ENCODE peak calls at places on chromosomes 3 and 15, in nine cellular contexts. C, Y, G, S, T, N, F, A and Z are unnamed samples.

GRCh38 chr15:85402195-85402921 is 22.0 kb downstream of the AKAP13 start:
- DNase-seq in N (no peak), C (no peak), G (no peak), Y (no peak), A (no peak), T (peak), S (no peak), F (no peak), Z (no peak)

GRCh38 chr15:64651573-64652260 is 123.7 kb downstream of the RBPMS2 start:
- DNase-seq in F (no peak), T (peak), A (no peak), G (peak), Y (no peak), C (no peak), N (peak), S (no peak), Z (no peak)

GRCh38 chr15:31262901-31263671 is 63.5 kb upstream of the KLF13 start:
- DNase-seq in N (no peak), S (peak), C (no peak), A (no peak), G (no peak), F (peak), Y (no peak), T (peak), Z (peak)

GRCh38 chr3:104359546-104359945 is 1007.2 kb upstream of the ALCAM start:
- DNase-seq in S (no peak), G (no peak), C (no peak), Y (peak), T (peak), F (no peak), A (no peak), N (no peak), Z (no peak)

GRCh38 chr3:5014431-5014830 is 35.2 kb downstream of the BHLHE40 start:
- DNase-seq in S (no peak), Y (no peak), C (no peak), N (no peak), G (no peak), F (no peak), A (no peak), T (no peak), Z (no peak)

GRCh38 chr3:124283644-124284008 is 291.7 kb upstream of the ROPN1 start:
- DNase-seq in Y (no peak), S (no peak), N (no peak), T (no peak), F (no peak), A (no peak), C (no peak), G (no peak), Z (no peak)

GRCh38 chr3:106068386-106068785 is 199.6 kb upstream of the CBLB start:
- DNase-seq in A (no peak), N (no peak), Y (no peak), F (no peak), C (no peak), T (no peak), G (no peak), S (peak), Z (no peak)

GRCh38 chr3:118882353-118882947 is 152.2 kb downstream of the IGSF11 start:
- DNase-seq in C (no peak), Y (peak), F (peak), A (peak), G (peak), S (peak), N (peak), T (peak), Z (peak)

GRCh38 chr3:64400706-64401105 is 175.4 kb upstream of the PRICKLE2 start:
- DNase-seq in Y (no peak), T (no peak), C (no peak), F (no peak), N (no peak), S (no peak), A (no peak), G (no peak), Z (no peak)

GRCh38 chr15:94387854-94388441 is 156.6 kb downstream of the MCTP2 start:
- DNase-seq in G (no peak), N (no peak), F (no peak), T (no peak), A (no peak), C (no peak), Y (no peak), S (peak), Z (no peak)

GRCh38 chr15:31442203-31443090 is 115.8 kb downstream of the KLF13 start:
- DNase-seq in F (no peak), Y (peak), N (no peak), T (peak), G (no peak), C (no peak), S (no peak), A (no peak), Z (peak)

GRCh38 chr15:92638291-92638708 is 17.3 kb downstream of the FAM174B start:
- DNase-seq in N (peak), S (no peak), C (no peak), G (peak), Y (no peak), A (peak), F (no peak), T (peak), Z (peak)

GRCh38 chr3:59608356-59608755 is 558.5 kb upstream of the CFAP20DC start:
- DNase-seq in C (no peak), S (no peak), N (no peak), Y (no peak), G (no peak), F (no peak), T (no peak), A (no peak), Z (no peak)

GRCh38 chr15:28901587-28901980 is 15.8 kb downstream of the APBA2 start:
- DNase-seq in C (no peak), S (no peak), T (no peak), F (no peak), A (no peak), Y (no peak), N (peak), G (no peak), Z (no peak)

GRCh38 chr3:145767909-145768308 is 393.1 kb downstream of the PLOD2 start:
- DNase-seq in G (no peak), A (no peak), N (no peak), C (no peak), Y (no peak), S (no peak), F (no peak), T (no peak), Z (no peak)

GRCh38 chr15:72472907-72473669 is 1.0 kb upstream of the ARIH1 start:
- DNase-seq in A (no peak), Y (peak), S (no peak), N (no peak), G (no peak), F (no peak), C (no peak), T (peak), Z (no peak)

GRCh38 chr3:41224120-41224806 is 25.0 kb downstream of the CTNNB1 start:
- DNase-seq in A (no peak), G (no peak), F (no peak), Y (no peak), N (no peak), C (no peak), S (peak), T (peak), Z (no peak)

GRCh38 chr3:126716057-126716456 is 12.0 kb downstream of the CHCHD6 start:
- DNase-seq in G (no peak), T (no peak), S (no peak), N (no peak), F (no peak), Y (no peak), A (no peak), C (no peak), Z (no peak)

GRCh38 chr3:124631727-124632126 is 98.5 kb upstream of the UMPS start:
- DNase-seq in S (no peak), F (no peak), A (no peak), N (peak), C (no peak), G (no peak), T (no peak), Y (no peak), Z (no peak)

GRCh38 chr15:60840306-60840702 is 361.4 kb upstream of the ICE2 start:
- DNase-seq in N (no peak), S (no peak), A (no peak), F (peak), C (no peak), Y (no peak), G (no peak), T (peak), Z (no peak)

GRCh38 chr15:90360746-90361145 is 8.7 kb downstream of the ZNF774 start:
- DNase-seq in C (no peak), Y (no peak), N (no peak), G (no peak), T (no peak), S (no peak), A (no peak), F (no peak), Z (no peak)

GRCh38 chr3:190533511-190534282 is 19.8 kb downstream of the IL1RAP start:
- DNase-seq in A (peak), Y (peak), N (peak), C (no peak), S (peak), T (peak), F (peak), G (no peak), Z (peak)

GRCh38 chr3:161393310-161393709 is 22.0 kb upstream of the SPTSSB start:
- DNase-seq in N (peak), F (no peak), C (no peak), G (peak), A (no peak), T (no peak), S (no peak), Y (no peak), Z (no peak)

GRCh38 chr3:137075020-137075419 is 117.2 kb downstream of the IL20RB start:
- DNase-seq in F (no peak), Y (no peak), C (no peak), T (no peak), A (no peak), S (no peak), N (no peak), G (no peak), Z (peak)

GRCh38 chr3:77345009-77345408 is 305.1 kb downstream of the ROBO2 start:
- DNase-seq in N (no peak), F (no peak), C (no peak), S (no peak), G (no peak), Y (no peak), A (no peak), T (no peak), Z (no peak)

GRCh38 chr3:55423888-55424287 is 63.2 kb downstream of the WNT5A start:
- DNase-seq in T (no peak), N (no peak), G (no peak), F (no peak), C (no peak), Y (no peak), S (no peak), A (no peak), Z (no peak)

GRCh38 chr15:51223771-51224229 is 114.6 kb downstream of the CYP19A1 start:
- DNase-seq in T (peak), F (no peak), S (no peak), C (no peak), Y (peak), N (no peak), A (peak), G (no peak), Z (peak)

GRCh38 chr3:27322634-27323033 is 46.5 kb downstream of the NEK10 start:
- DNase-seq in A (no peak), G (no peak), Y (no peak), T (no peak), C (no peak), N (no peak), F (no peak), S (no peak), Z (no peak)

GRCh38 chr3:126083511-126083912 is 412 bp downstream of the SLC41A3 start:
- DNase-seq in Y (peak), N (peak), C (no peak), G (peak), F (no peak), T (peak), A (peak), S (peak), Z (peak)

GRCh38 chr15:29682781-29683180 is 139.5 kb downstream of the TJP1 start:
- DNase-seq in G (no peak), T (peak), Y (no peak), F (no peak), C (no peak), A (no peak), N (no peak), S (no peak), Z (no peak)

GRCh38 chr3:153162513-153163348 is 705 bp downstream of the RAP2B start:
- DNase-seq in N (peak), F (peak), Y (peak), G (no peak), A (peak), T (peak), S (peak), C (no peak), Z (peak)

GRCh38 chr3:157113832-157114505 is 46.0 kb downstream of the CCNL1 start:
- DNase-seq in C (no peak), A (no peak), T (no peak), F (no peak), N (no peak), G (no peak), S (no peak), Y (no peak), Z (no peak)

GRCh38 chr3:15325228-15325627 is 7.2 kb downstream of the SH3BP5 start:
- DNase-seq in F (peak), T (peak), Y (no peak), S (no peak), A (no peak), N (no peak), G (no peak), C (no peak), Z (peak)

DNA sequence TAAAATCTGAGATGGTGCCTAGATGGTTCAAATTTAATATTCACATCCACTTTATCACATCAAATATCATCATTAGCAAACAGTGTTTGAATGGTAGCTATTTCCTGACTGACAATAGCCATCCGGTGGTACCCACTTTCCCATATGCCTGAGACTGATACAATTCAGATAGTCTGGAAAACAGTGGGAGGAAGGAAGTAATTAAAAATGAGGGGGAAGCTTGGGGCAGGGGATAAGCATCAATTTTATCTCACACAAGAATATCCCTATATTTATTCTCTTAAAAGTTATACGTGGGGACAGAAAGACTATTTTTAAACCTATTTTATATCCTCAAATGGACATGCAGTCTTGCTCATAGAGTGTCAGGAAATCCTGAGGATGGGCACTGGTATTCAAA is 122.5 kb upstream of the GAP43 start:
- DNase-seq in A (no peak), N (no peak), T (no peak), F (no peak), G (no peak), Y (no peak), S (no peak), C (no peak), Z (no peak)
- TF ChIP-seq POLR2A in A (no peak), N (no peak), T (no peak), F (no peak), G (no peak), Y (no peak), S (no peak), C (no peak), Z (no peak)

GRCh38 chr15:52295421-52295991 is at the start of gene MYO5C:
- DNase-seq in A (peak), S (peak), N (peak), C (no peak), F (peak), Y (peak), T (no peak), G (peak), Z (peak)
- TF ChIP-seq POLR2A in A (peak), S (no peak), N (peak), C (no peak), F (peak), Y (no peak), T (no peak), G (peak), Z (no peak)

GRCh38 chr3:194485876-194486539 is 794 bp downstream of the ATP13A3 start:
- DNase-seq in G (no peak), C (no peak), A (peak), F (peak), Y (no peak), T (peak), N (peak), S (peak), Z (peak)
- TF ChIP-seq POLR2A in G (no peak), C (no peak), A (no peak), F (no peak), Y (no peak), T (peak), N (peak), S (no peak), Z (no peak)

GRCh38 chr3:107523361-107524213 is 825 bp downstream of the BBX start:
- DNase-seq in G (peak), N (peak), C (peak), S (peak), Y (peak), A (peak), T (peak), F (peak), Z (peak)
- TF ChIP-seq POLR2A in G (no peak), N (peak), C (no peak), S (no peak), Y (no peak), A (no peak), T (no peak), F (no peak), Z (no peak)

GRCh38 chr3:32391643-32392529 is at the start of gene CMTM7:
- DNase-seq in N (peak), T (peak), Y (peak), C (no peak), S (peak), A (peak), F (peak), G (peak), Z (peak)
- TF ChIP-seq POLR2A in N (peak), T (peak), Y (peak), C (no peak), S (peak), A (no peak), F (peak), G (peak), Z (no peak)

GRCh38 chr3:120093923-120094775 is at the start of gene GSK3B:
- DNase-seq in G (peak), T (no peak), N (peak), Y (peak), C (peak), F (peak), S (peak), A (peak), Z (no peak)
- TF ChIP-seq POLR2A in G (peak), T (peak), N (peak), Y (peak), C (no peak), F (peak), S (peak), A (peak), Z (peak)

DNA sequence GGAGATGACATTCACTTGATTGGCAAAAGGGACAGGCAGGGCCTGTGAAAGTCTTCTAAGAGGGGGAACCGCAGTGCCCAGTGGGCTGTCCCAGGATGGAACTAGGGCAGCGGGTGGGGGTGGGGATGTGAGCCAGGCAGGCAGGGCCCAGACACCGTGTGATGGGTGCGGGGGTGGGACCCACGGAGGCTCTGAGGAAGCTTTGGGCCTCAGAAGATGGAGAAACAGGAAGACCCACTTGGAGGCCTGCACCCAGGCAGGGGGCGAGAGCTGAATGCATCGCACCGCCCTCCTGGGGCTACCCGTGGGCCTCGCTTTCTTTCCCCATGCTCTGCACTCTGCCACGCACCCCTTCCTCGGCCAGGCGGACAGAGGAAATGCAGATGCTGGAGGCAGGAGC is 32.9 kb upstream of the ACAD9 start:
- DNase-seq in S (no peak), C (no peak), T (no peak), A (no peak), G (no peak), F (no peak), N (no peak), Y (no peak), Z (no peak)
- TF ChIP-seq POLR2A in S (no peak), C (no peak), T (no peak), A (no peak), G (no peak), F (no peak), N (no peak), Y (no peak), Z (no peak)

DNA sequence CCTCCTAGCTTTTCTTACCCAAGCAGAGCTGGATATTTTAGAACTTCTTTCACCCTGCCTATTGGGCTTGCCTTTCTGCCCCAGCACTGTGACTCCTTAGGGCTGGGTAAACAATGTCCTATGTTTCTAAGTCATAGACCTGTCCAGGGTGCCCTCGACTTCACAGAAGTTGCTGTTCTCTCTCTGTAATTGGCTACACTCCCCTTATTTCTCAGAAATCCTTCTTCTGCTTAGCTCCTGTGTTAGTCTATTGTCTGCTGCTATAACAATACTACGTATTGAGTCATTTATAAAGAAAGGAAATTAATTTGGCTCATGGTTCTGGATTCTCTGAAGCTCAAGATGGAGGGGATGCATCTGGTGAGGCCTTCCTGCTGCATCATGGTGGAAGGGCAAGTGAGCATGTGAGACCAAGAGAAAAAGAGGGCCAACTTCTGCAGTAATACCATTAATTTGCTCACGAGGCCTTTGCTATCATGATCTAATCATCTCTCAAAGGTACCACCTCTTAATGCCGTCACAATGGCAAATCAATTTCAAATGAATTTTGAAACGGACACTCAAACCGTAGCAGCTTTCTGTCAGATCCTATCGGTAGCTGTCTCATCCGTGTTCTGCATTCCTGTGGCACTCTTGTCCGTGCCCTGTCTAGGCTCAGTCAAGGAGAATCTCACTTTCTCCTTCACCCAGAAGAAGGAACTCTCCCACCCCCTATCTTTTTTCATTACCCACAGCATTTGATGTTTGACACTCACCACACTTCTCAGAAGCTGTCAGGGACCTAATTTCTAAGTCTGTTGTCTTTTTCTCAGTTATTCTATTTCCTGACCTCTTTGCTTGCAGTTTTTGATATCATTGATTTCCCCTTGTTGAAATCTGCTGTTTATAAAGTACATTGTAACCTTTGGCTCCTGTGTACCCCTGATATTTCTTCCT is 22.3 kb upstream of the GPR171 start:
- DNase-seq in C (no peak), Y (no peak), A (no peak), N (no peak), G (no peak), F (no peak), S (no peak), T (no peak), Z (no peak)
- TF ChIP-seq POLR2A in C (no peak), Y (no peak), A (no peak), N (no peak), G (no peak), F (no peak), S (no peak), T (no peak), Z (no peak)

GRCh38 chr15:63063877-63064409 is 21.4 kb downstream of the TPM1 start:
- DNase-seq in T (no peak), G (no peak), C (no peak), S (no peak), A (no peak), Y (no peak), F (no peak), N (no peak), Z (no peak)

GRCh38 chr15:63065262-63066234 is 23.0 kb downstream of the TPM1 start:
- DNase-seq in Y (peak), C (no peak), A (no peak), N (no peak), T (no peak), F (no peak), G (no peak), S (no peak), Z (no peak)

GRCh38 chr15:63060699-63061098 is 18.2 kb downstream of the TPM1 start:
- DNase-seq in G (no peak), N (no peak), A (no peak), F (no peak), C (no peak), S (no peak), Y (no peak), T (no peak), Z (no peak)

GRCh38 chr15:63061971-63062370 is 19.4 kb downstream of the TPM1 start:
- DNase-seq in G (no peak), C (no peak), T (peak), S (no peak), F (no peak), Y (no peak), A (no peak), N (no peak), Z (no peak)

GRCh38 chr15:63063164-63063756 is 20.7 kb downstream of the TPM1 start:
- DNase-seq in T (no peak), Y (no peak), F (no peak), C (no peak), N (no peak), A (no peak), S (no peak), G (no peak), Z (no peak)
- TF ChIP-seq POLR2A in T (peak), Y (no peak), F (no peak), C (no peak), N (no peak), A (no peak), S (no peak), G (no peak), Z (no peak)

GRCh38 chr15:68935400-68935937 is 5.1 kb downstream of the SPESP1 start:
- DNase-seq in T (no peak), N (no peak), G (no peak), F (no peak), Y (peak), C (no peak), S (no peak), A (no peak), Z (no peak)
- TF ChIP-seq POLR2A in T (no peak), N (no peak), G (no peak), F (no peak), Y (no peak), C (no peak), S (no peak), A (no peak), Z (no peak)